ENCODE peak calls at places on chromosomes 12 and 14, in five cellular contexts. V, F, Y, M and B are unnamed samples.

GRCh38 chr12:114625294-114625851 is 58.6 kb downstream of the TBX3 start:
- DNase-seq in M (peak), Y (peak), F (no peak), V (peak), B (peak)

GRCh38 chr12:26434299-26434915 is 239.0 kb downstream of the SSPN start:
- DNase-seq in V (peak), Y (no peak), M (peak), F (peak), B (peak)

GRCh38 chr12:58395470-58395869 is 454.1 kb downstream of the ATP23 start:
- DNase-seq in M (peak), Y (no peak), F (no peak), V (peak), B (peak)

GRCh38 chr14:104392001-104392395 is 187.6 kb upstream of the C14orf180 start:
- DNase-seq in V (no peak), Y (no peak), M (no peak), F (no peak), B (no peak)

GRCh38 chr14:74517731-74518130 is 24.2 kb downstream of the ISCA2 start:
- DNase-seq in M (no peak), F (no peak), V (no peak), Y (no peak), B (no peak)

GRCh38 chr14:59321184-59321952 is 132.9 kb downstream of the DAAM1 start:
- DNase-seq in Y (no peak), M (peak), V (peak), F (no peak), B (peak)

GRCh38 chr12:1360812-1361211 is 233.6 kb downstream of the FBXL14 start:
- DNase-seq in Y (no peak), F (no peak), V (no peak), M (peak), B (peak)

GRCh38 chr14:22797017-22797917 is 18.0 kb downstream of the SLC7A7 start:
- DNase-seq in V (no peak), M (no peak), F (no peak), Y (no peak), B (no peak)

GRCh38 chr14:95796846-95797245 is 79.8 kb upstream of the TUNAR start:
- DNase-seq in Y (no peak), M (no peak), V (no peak), F (no peak), B (no peak)

GRCh38 chr12:31016057-31016456 is 57.6 kb upstream of the DDX11 start:
- DNase-seq in F (no peak), M (no peak), Y (no peak), V (no peak), B (no peak)

GRCh38 chr14:105602799-105603763 is 76.7 kb downstream of the TMEM121 start:
- DNase-seq in F (peak), V (no peak), Y (no peak), M (no peak), B (no peak)

GRCh38 chr12:111715242-111715641 is 29.4 kb downstream of the ACAD10 start:
- DNase-seq in Y (no peak), M (peak), V (no peak), F (no peak), B (peak)

GRCh38 chr14:101151930-101152310 is 248.4 kb upstream of the RTL1 start:
- DNase-seq in V (no peak), Y (no peak), F (no peak), M (no peak), B (no peak)

GRCh38 chr12:95663525-95663924 is 112.2 kb upstream of the USP44 start:
- DNase-seq in Y (no peak), F (no peak), M (no peak), V (no peak), B (peak)

GRCh38 chr14:44009642-44010041 is 497.4 kb downstream of the FSCB start:
- DNase-seq in F (no peak), V (no peak), Y (no peak), M (no peak), B (no peak)

GRCh38 chr12:42638011-42638410 is 48.5 kb upstream of the PRICKLE1 start:
- DNase-seq in M (no peak), V (no peak), Y (no peak), F (no peak), B (no peak)

GRCh38 chr12:131058700-131059099 is 105.0 kb downstream of the ADGRD1 start:
- DNase-seq in V (no peak), Y (no peak), F (no peak), M (no peak), B (no peak)

GRCh38 chr12:67645571-67645970 is 3.0 kb upstream of the DYRK2 start:
- DNase-seq in V (peak), Y (no peak), M (peak), F (no peak), B (peak)

GRCh38 chr14:75607842-75608640 is 29.6 kb downstream of the FLVCR2 start:
- DNase-seq in M (no peak), Y (no peak), V (no peak), F (no peak), B (no peak)

GRCh38 chr12:66117242-66117641 is 13.3 kb downstream of the LLPH start:
- DNase-seq in F (no peak), Y (no peak), V (no peak), M (no peak), B (no peak)

GRCh38 chr14:101584049-101584859 is 23.0 kb downstream of the DIO3 start:
- DNase-seq in F (peak), M (no peak), V (no peak), Y (no peak), B (no peak)

GRCh38 chr12:95484524-95484923 is 10.6 kb downstream of the METAP2 start:
- DNase-seq in V (peak), M (peak), F (no peak), Y (no peak), B (peak)